ENCODE peak calls at places on chromosomes 1 and 21, in six cellular contexts. O, X, Y, U, W and C are unnamed samples.

GRCh38 chr21:16315223-16315622 is 585.4 kb downstream of the USP25 start:
- DNase-seq in Y (no peak), O (no peak), X (no peak), W (no peak), U (no peak), C (no peak)

GRCh38 chr1:1148061-1148460 is 25.6 kb upstream of the TTLL10 start:
- DNase-seq in O (no peak), U (no peak), Y (no peak), X (no peak), W (no peak), C (no peak)

GRCh38 chr1:9651565-9652378 is at the start of gene PIK3CD:
- DNase-seq in O (peak; percentile 70), U (no peak), X (no peak), W (peak; percentile 46), Y (no peak), C (no peak)

GRCh38 chr1:39701092-39701460 is 9.8 kb upstream of the HPCAL4 start:
- DNase-seq in X (no peak), U (no peak), Y (no peak), O (peak; percentile 31), W (no peak), C (no peak)

GRCh38 chr1:13593511-13594131 is 10.0 kb downstream of the PDPN start:
- DNase-seq in X (no peak), O (peak; percentile 41), Y (no peak), U (no peak), W (no peak), C (no peak)

GRCh38 chr1:4787551-4787950 is 133.1 kb downstream of the AJAP1 start:
- DNase-seq in U (no peak), W (no peak), Y (no peak), X (no peak), O (no peak), C (no peak)

GRCh38 chr1:24954631-24955030 is 24.6 kb upstream of the RUNX3 start:
- DNase-seq in U (no peak), X (no peak), W (no peak), Y (no peak), O (no peak), C (no peak)

GRCh38 chr1:17606826-17607440 is 67.4 kb downstream of the ARHGEF10L start:
- DNase-seq in X (peak; percentile 36), U (peak; percentile 47), Y (peak; percentile 62), W (peak; percentile 83), O (peak; percentile 88), C (no peak)

GRCh38 chr1:176648556-176648955 is 185.6 kb downstream of the PAPPA2 start:
- DNase-seq in W (no peak), U (no peak), X (no peak), O (no peak), Y (no peak), C (no peak)

GRCh38 chr1:157154291-157154690 is 16.1 kb upstream of the ETV3 start:
- DNase-seq in O (no peak), X (no peak), U (no peak), Y (no peak), W (peak; percentile 37), C (no peak)

GRCh38 chr1:151133339-151133761 is 13.1 kb downstream of the SEMA6C start:
- DNase-seq in U (no peak), Y (no peak), O (peak; percentile 60), W (no peak), X (no peak), C (no peak)

GRCh38 chr1:231279081-231279480 is 38.1 kb downstream of the GNPAT start:
- DNase-seq in O (no peak), X (no peak), W (no peak), Y (no peak), U (no peak), C (no peak)

GRCh38 chr1:221736714-221737113 is 5.2 kb downstream of the DUSP10 start:
- DNase-seq in X (no peak), W (peak; percentile 50), Y (no peak), O (no peak), U (no peak), C (no peak)

GRCh38 chr1:242468749-242469148 is 55.7 kb downstream of the PLD5 start:
- DNase-seq in O (no peak), U (no peak), Y (peak; percentile 2), W (no peak), X (no peak), C (no peak)

GRCh38 chr21:40719615-40720014 is 127.3 kb downstream of the DSCAM start:
- DNase-seq in W (no peak), O (no peak), X (no peak), U (no peak), Y (no peak), C (no peak)

GRCh38 chr1:222814536-222815366 is at the start of gene DISP1:
- DNase-seq in W (peak; percentile 61), O (peak; percentile 77), X (peak; percentile 57), Y (peak; percentile 73), U (no peak), C (peak; percentile 35)

GRCh38 chr1:121458291-121459048 is 273.7 kb downstream of the SRGAP2C start:
- DNase-seq in U (no peak), X (no peak), O (no peak), W (no peak), Y (no peak), C (peak; percentile 58)

DNA sequence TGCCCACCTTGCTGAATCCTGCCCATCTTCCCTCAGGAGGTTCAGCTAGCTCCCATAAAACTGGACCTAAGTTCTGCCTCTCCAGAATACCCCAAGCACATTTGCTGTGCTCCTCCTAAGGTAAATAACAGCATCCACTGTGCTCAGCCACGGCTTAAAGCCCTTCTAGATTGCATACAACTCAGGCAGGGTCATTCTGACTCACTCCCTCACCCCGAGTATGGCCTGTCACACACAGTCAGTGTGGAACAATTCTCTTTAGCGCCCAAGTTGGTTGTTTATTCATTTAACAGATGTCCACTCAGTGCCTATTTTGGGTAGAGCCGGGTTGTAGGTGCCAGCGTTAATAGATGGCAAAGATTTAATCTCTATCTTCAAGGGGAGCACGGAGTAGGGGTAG is 147.5 kb upstream of the EDN2 start:
- DNase-seq in U (no peak), O (no peak), Y (no peak), X (no peak), W (no peak), C (no peak)
- TF ChIP-seq ATF3 in U (no peak), O (no peak), Y (no peak), X (no peak), W (no peak), C (no peak)

GRCh38 chr1:3672231-3672970 is 20.1 kb downstream of the TP73 start:
- DNase-seq in X (no peak), W (no peak), Y (no peak), O (peak; percentile 12), U (no peak), C (no peak)
- TF ChIP-seq ATF3 in X (no peak), W (no peak), Y (no peak), O (no peak), U (no peak), C (no peak)

GRCh38 chr1:108200627-108201106 is 524 bp upstream of the SLC25A24 start:
- DNase-seq in Y (peak; percentile 2), W (peak; percentile 71), O (no peak), X (peak; percentile 41), U (no peak), C (no peak)
- TF ChIP-seq ATF3 in Y (no peak), W (no peak), O (no peak), X (no peak), U (no peak), C (no peak)

GRCh38 chr1:207402744-207403143 is 51.4 kb upstream of the CR2 start:
- DNase-seq in U (no peak), Y (no peak), X (no peak), O (no peak), W (no peak), C (no peak)

GRCh38 chr1:207405814-207406213 is 48.3 kb upstream of the CR2 start:
- DNase-seq in O (no peak), Y (no peak), U (no peak), X (no peak), W (no peak), C (no peak)

GRCh38 chr1:207412845-207413244 is 41.3 kb upstream of the CR2 start:
- DNase-seq in U (no peak), W (no peak), X (no peak), Y (no peak), O (no peak), C (no peak)

GRCh38 chr1:207404849-207405525 is 49.1 kb upstream of the CR2 start:
- DNase-seq in U (no peak), W (peak; percentile 78), Y (peak; percentile 81), O (no peak), X (peak; percentile 65), C (no peak)

DNA sequence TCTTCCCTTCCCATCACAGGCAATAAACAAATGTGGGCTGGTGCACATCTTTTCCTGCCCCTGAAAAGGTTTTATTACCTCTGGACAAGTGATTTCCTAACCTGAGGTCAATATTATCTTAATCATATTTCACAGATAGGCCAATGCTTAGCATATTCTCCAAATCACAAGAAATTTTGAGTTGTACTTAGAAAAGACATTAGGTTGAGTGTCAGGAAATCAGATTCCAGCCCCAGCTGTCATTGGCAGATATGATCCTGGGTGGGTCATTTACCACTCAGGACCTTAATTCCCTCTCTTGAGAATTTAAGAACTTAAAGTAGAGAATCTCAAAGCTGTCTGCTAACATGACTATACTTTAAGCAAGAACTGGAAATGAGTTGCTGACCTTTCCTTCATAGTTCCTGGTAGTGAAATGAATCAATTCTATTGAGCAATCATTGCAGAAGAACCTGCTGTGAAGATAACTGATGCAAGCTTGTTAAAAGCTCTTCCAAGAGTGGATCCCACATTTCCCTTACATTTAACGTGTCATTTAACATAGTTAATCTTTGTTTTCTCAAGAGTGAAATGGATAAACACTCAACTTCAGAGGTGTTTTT is 46.4 kb upstream of the CR2 start:
- DNase-seq in O (no peak), U (no peak), W (peak; percentile 20), X (no peak), Y (no peak), C (no peak)
- TF ChIP-seq ATF3 in O (no peak), U (no peak), W (peak; percentile 39), X (no peak), Y (no peak), C (no peak)

GRCh38 chr1:181111559-181111958 is 23.1 kb downstream of the IER5 start:
- DNase-seq in W (no peak), X (no peak), U (no peak), O (no peak), Y (peak; percentile 13), C (no peak)
- TF ChIP-seq ATF3 in W (no peak), X (no peak), U (no peak), O (no peak), Y (no peak), C (no peak)

DNA sequence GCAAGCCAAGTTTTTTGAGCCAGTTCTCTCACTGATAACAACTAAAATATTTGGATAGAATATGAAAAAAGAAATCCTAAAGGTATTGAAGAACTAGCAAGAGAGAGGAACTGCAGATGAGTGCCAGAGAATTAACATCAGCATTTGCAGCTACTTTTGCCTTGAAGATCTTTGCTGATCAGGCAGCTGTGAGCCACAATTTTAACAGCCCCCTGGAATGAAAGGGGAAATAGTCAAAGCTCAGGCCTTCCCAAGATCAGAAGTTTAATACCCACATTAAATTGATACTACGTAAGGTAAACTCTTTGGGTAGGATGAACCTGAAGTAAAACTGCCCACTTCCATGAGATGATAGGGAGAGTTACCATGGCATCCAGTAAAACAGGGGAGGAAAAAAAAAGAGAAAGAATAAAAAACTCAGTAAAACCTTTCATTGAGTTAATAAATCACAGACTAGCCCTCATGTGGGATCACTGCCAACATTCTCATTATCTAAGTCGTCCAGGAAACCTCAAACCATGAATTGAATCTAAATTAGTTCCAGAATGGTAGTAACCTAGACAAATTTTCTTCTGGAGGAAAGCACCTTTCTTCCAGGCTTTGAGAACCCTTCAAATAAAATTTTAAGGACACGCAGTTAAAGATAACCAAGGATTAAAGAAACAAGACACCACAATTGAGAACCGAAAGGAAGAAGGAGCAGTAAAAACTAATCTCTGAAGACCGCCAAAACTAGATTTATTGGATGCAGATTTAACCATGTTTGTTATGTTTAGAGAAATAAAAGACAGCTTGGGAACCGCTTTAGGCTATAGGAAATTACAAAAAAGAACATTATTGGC is 28.3 kb downstream of the SCP2 start:
- DNase-seq in Y (peak; percentile 18), O (no peak), W (peak; percentile 55), U (no peak), X (no peak), C (no peak)
- TF ChIP-seq ATF3 in Y (no peak), O (no peak), W (no peak), U (no peak), X (no peak), C (no peak)